ENCODE peak calls at places on chromosomes 12 and 14, in nine cellular contexts. U is astrocyte; W is uterus; X is CD8-positive, alpha-beta memory T cell; V is Peyer's patch; A is right cardiac atrium; G is transverse colon; T is tibial artery; I is cardiac muscle cell. Q is an unnamed sample. For H3K4me1, the result is how much of the 10 kb centered on the place peaks cover.

GRCh38 chr12:129337413-129337812 is 484.1 kb downstream of the GLT1D1 start:
- DNase-seq in V (no peak), X (no peak), U (no peak), T (no peak), G (no peak), I (no peak), W (no peak), A (no peak), Q (no peak)

GRCh38 chr12:51000245-51000644 is 25.9 kb downstream of the SLC11A2 start:
- DNase-seq in G (no peak), I (no peak), X (no peak), W (no peak), V (no peak), A (no peak), U (peak), T (no peak), Q (no peak)

GRCh38 chr12:52686756-52687487 is 6.7 kb upstream of the KRT1 start:
- DNase-seq in U (no peak), G (no peak), I (no peak), X (no peak), A (no peak), W (no peak), V (no peak), T (no peak), Q (no peak)

GRCh38 chr14:22886500-22887259 is 3.7 kb downstream of the REM2 start:
- DNase-seq in U (peak), X (peak), V (peak), W (peak), T (peak), G (peak), I (peak), A (peak), Q (peak)

GRCh38 chr12:106258226-106258625 is 10.4 kb upstream of the CKAP4 start:
- DNase-seq in U (no peak), W (no peak), A (no peak), V (no peak), T (no peak), I (no peak), G (no peak), X (no peak), Q (no peak)

GRCh38 chr14:30221546-30221945 is 293.9 kb upstream of the PRKD1 start:
- DNase-seq in I (no peak), A (no peak), U (no peak), T (no peak), W (no peak), G (no peak), V (no peak), X (no peak), Q (no peak)

GRCh38 chr12:115103884-115104883 is 420.2 kb upstream of the TBX3 start:
- DNase-seq in T (no peak), G (no peak), A (peak), W (no peak), X (no peak), I (peak), V (no peak), U (peak), Q (no peak)

GRCh38 chr14:68719634-68720384 is 73.1 kb downstream of the ZFP36L1 start:
- DNase-seq in U (no peak), I (no peak), X (peak), W (no peak), T (no peak), G (no peak), A (no peak), V (no peak), Q (no peak)

GRCh38 chr12:122099280-122099749 is 20.8 kb downstream of the MLXIP start:
- DNase-seq in I (no peak), G (no peak), T (no peak), A (no peak), W (no peak), X (no peak), V (no peak), U (no peak), Q (no peak)

GRCh38 chr12:120438495-120439198 is 734 bp downstream of the COX6A1 start:
- DNase-seq in T (no peak), X (no peak), U (no peak), A (no peak), G (no peak), V (no peak), W (no peak), I (no peak), Q (no peak)

GRCh38 chr12:120444676-120445075 is 1.5 kb downstream of the TRIAP1 start:
- DNase-seq in V (no peak), X (no peak), G (no peak), I (no peak), U (no peak), A (no peak), W (no peak), T (no peak), Q (no peak)

GRCh38 chr12:120437735-120438494 is at the start of gene COX6A1:
- DNase-seq in A (peak), G (peak), U (peak), T (peak), I (peak), W (peak), X (peak), V (peak), Q (peak)

DNA sequence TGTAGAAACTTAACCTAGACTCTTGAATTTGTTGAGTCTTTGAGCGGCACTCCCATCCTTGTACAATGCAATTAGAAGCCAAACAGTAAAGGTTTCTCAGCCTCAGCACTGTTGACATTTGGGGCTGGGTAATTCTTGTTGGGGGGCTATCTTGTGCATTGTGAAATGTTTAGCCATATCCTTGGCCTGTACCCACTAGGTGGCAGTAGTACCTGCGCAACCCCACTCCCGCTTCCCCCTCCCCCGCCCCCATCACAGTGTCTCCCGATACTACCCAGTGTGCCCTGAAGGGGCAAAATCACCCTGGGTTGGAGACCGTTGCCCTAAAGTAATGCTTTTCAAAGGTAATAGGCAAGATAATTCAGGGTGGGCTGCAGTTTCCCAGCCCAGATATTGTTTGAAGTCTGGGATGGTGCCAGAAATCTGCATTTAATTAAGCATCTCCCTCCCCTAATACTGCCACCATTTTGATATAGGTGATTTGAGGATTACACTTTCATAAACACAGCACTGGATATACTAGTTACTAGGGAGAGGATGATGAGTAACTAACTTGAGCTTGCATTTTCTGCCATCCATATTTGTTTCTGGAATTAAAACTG is 1.8 kb downstream of the COX6A1 start:
- DNase-seq in X (peak), G (peak), T (no peak), V (peak), A (no peak), W (no peak), I (peak), U (peak), Q (peak)
- H3K4me3 ChIP-seq in X (no peak), G (peak), T (no peak), V (peak), A (no peak), W (no peak), I (no peak), U (no peak), Q (no peak)

DNA sequence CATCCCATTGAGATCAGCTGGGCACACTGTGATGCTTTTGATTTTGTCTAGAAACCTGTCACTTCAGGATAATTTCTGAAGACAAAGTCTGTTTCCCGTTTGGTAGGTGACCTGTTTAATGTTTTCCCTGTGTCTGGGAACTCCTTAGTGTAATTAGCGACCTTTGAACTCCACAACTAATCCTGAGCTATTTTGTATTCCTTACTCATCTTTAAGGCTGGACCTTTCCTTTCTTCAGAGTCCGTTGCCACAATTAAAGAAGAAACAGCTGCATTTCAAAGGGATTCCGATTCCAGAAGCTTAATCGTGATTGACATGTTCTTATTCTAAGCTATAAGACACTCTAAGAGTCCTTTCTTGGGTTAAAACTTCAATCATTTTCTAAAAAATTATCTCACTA is 22.0 kb downstream of the AP5M1 start:
- DNase-seq in W (no peak), A (no peak), V (no peak), U (no peak), X (no peak), G (no peak), T (no peak), I (no peak), Q (no peak)
- H3K4me1 ChIP-seq in W (under half), A (under half), V (under half), U (under half), X (under half), G (under half), T (under half), I (under half), Q (under half)

GRCh38 chr14:28057286-28058011 is 709.1 kb upstream of the FOXG1 start:
- DNase-seq in I (no peak), T (no peak), A (no peak), W (no peak), X (no peak), V (no peak), U (no peak), G (no peak), Q (no peak)
- H3K4me3 ChIP-seq in I (no peak), T (no peak), A (peak), W (no peak), X (no peak), V (peak), U (no peak), G (peak), Q (no peak)

GRCh38 chr12:116282371-116283286 is 5.1 kb upstream of the MED13L start:
- DNase-seq in W (no peak), I (no peak), X (no peak), G (no peak), U (no peak), T (no peak), V (no peak), A (no peak), Q (no peak)
- H3K4me1 ChIP-seq in W (under half), I (under half), X (under half), G (under half), U (under half), T (under half), V (under half), A (under half), Q (under half)

GRCh38 chr14:90827919-90828610 is 11.8 kb upstream of the TTC7B start:
- DNase-seq in W (peak), T (peak), U (peak), A (peak), V (peak), I (peak), G (peak), X (peak), Q (peak)
- H3K4me3 ChIP-seq in W (peak), T (peak), U (peak), A (peak), V (peak), I (peak), G (peak), X (peak), Q (peak)

GRCh38 chr12:49750994-49751393 is 9.6 kb downstream of the TMBIM6 start:
- DNase-seq in U (no peak), V (no peak), I (no peak), T (no peak), X (no peak), A (no peak), W (no peak), G (no peak), Q (no peak)
- H3K4me1 ChIP-seq in U (under half), V (half or more), I (under half), T (half or more), X (half or more), A (under half), W (under half), G (half or more), Q (under half)

DNA sequence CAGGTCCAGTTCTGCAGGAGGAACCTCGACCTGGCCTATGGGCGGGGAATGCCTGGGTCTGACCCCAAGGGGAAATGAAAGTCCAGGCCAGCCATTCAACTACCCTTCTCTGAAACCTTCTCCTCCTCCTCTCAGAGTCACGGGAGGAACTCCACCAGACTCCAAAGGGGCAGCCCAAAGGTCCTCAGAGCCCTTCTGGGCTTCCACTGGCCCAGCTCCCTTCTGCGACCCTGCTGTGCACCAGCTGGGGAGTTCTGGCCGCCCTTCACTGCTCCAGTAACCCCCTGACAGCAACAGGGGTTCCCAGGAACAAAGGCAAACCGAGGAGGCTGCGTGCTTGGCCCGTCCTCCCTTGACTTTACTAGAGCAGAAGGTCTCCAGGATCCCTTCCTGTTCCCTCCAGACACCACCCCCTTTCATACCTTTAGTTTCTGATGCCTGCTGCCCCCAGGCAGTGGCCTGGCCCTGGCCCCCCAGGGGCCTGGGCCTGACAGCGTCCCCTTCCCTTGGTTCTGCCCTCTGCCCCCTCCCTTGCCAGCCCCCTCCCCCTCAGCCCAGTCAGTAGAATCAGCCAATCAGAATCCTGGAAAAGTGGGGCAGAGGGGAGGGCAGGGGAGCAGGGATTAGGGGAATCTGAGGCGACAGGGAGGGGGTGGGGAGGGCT is 850 bp upstream of the ZNF385A start:
- DNase-seq in W (no peak), V (peak), U (no peak), A (peak), I (no peak), G (no peak), X (no peak), T (no peak), Q (no peak)
- H3K4me3 ChIP-seq in W (no peak), V (no peak), U (no peak), A (no peak), I (no peak), G (no peak), X (no peak), T (no peak), Q (no peak)

GRCh38 chr12:54032627-54033100 is at the start of gene HOXC5:
- DNase-seq in U (peak), T (peak), A (peak), G (peak), I (peak), V (peak), X (peak), W (peak), Q (peak)
- H3K4me1 ChIP-seq in U (under half), T (half or more), A (under half), G (under half), I (under half), V (under half), X (under half), W (under half), Q (under half)

DNA sequence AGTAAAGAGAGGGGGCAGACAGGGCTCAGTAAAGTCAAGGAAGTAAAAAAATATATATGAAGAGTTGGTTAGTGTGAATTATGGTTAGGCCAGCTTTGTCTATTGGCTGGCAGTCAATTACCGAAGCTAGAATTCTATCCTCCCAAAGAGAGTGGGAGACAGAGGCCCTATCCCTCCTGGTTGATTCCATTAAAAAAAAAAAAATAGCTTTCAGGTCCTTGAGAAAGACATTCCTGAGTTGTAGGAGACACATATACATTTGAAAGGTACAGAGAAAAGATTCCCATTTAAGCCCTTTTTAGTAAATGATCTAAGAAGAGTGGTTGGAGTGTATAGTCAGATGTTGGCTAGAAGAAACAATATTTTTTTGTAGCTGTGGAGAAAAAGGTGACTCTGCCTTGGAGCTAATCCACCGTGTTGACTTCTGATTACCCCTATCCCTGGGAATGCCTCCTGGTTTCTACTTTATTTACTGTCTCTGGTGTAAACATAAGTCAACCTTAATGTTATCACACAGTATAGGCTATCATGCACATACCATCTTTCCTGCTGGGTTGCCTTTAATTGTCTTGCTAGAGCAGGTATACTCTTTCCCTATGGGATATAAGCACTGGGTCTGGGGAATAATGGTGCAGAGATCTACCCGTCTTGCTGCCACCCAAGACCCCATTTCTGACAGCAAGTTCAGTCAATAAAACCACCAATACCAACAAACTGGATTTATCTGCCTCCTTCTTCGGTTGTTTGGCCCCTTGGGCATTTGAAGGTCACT is 859.9 kb upstream of the ATXN7L3B start:
- DNase-seq in W (no peak), V (no peak), G (no peak), A (no peak), X (no peak), U (no peak), T (no peak), I (no peak), Q (no peak)
- H3K4me3 ChIP-seq in W (no peak), V (no peak), G (no peak), A (no peak), X (no peak), U (no peak), T (no peak), I (no peak), Q (no peak)

GRCh38 chr14:61587397-61587713 is 108.0 kb upstream of the HIF1A start:
- DNase-seq in I (no peak), X (no peak), A (no peak), W (no peak), U (no peak), V (no peak), T (no peak), G (no peak), Q (no peak)

GRCh38 chr14:61585598-61586538 is 109.4 kb upstream of the HIF1A start:
- DNase-seq in A (peak), V (no peak), I (peak), U (peak), W (peak), X (no peak), G (peak), T (peak), Q (no peak)

GRCh38 chr14:61589691-61590521 is 105.4 kb upstream of the HIF1A start:
- DNase-seq in V (no peak), U (no peak), G (no peak), X (no peak), I (no peak), T (no peak), W (no peak), A (no peak), Q (no peak)

GRCh38 chr14:61586539-61587396 is 108.5 kb upstream of the HIF1A start:
- DNase-seq in I (peak), X (no peak), W (no peak), U (peak), T (peak), A (no peak), V (no peak), G (no peak), Q (no peak)

DNA sequence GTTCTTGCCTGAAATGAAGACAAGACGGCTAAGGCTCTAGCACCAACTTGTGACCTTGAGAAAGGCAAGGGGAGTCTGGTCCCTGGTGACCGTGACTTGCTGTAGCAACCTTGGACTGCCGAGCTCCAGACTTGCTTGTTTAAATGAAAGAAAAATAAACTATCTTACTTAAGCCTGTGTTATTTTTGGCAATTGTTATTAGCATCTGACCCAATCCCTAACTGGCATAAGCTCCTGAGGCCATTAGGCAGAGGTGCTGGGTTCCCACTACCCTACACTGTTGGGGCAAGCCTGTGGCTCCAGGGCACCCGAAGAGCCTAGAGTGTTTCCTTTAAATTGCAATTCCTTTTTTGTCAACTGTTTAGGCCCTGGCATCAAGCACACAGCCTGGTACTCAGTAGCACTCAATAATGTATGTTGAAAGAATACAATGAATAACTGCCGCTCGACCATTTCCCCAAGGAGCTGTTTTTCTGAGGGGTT is 106.9 kb upstream of the HIF1A start:
- DNase-seq in A (no peak), V (no peak), T (peak), I (peak), G (no peak), W (no peak), X (no peak), U (peak), Q (no peak)
- H3K4me1 ChIP-seq in A (under half), V (under half), T (under half), I (under half), G (under half), W (under half), X (under half), U (under half), Q (under half)